ENCODE peak calls at places on chromosomes 11 and 22, in eight cellular contexts. One of them, this sample, is unnamed. For H3K27me3 and H3K9me3, the result is how much of the 10 kb centered on the place peaks cover.

GRCh38 chr22:29427176-29427760 is 11.1 kb upstream of the RFPL1 start:
- DNase-seq in CD8-positive, alpha-beta T cell: no peak
- DNase-seq in CD4-positive, alpha-beta T cell: no peak
- DNase-seq in H9: no peak
- DNase-seq in IMR-90: no peak
- DNase-seq in mammary epithelial cell: no peak
- DNase-seq in colonic mucosa: no peak
- DNase-seq in AG04450: no peak
- DNase-seq in this sample: peak

GRCh38 chr11:3808846-3809623 is 675 bp downstream of the PGAP2 start:
- DNase-seq in mammary epithelial cell: peak
- DNase-seq in IMR-90: peak
- DNase-seq in CD8-positive, alpha-beta T cell: peak
- DNase-seq in AG04450: no peak
- DNase-seq in colonic mucosa: peak
- DNase-seq in H9: peak
- DNase-seq in CD4-positive, alpha-beta T cell: peak
- DNase-seq in this sample: peak

GRCh38 chr22:29369460-29369859 is 18.9 kb downstream of the AP1B1 start:
- DNase-seq in CD4-positive, alpha-beta T cell: no peak
- DNase-seq in H9: peak
- DNase-seq in AG04450: no peak
- DNase-seq in CD8-positive, alpha-beta T cell: no peak
- DNase-seq in IMR-90: peak
- DNase-seq in mammary epithelial cell: no peak
- DNase-seq in colonic mucosa: no peak
- DNase-seq in this sample: peak

GRCh38 chr22:45684169-45684568 is 12.5 kb downstream of the ATXN10 start:
- DNase-seq in CD4-positive, alpha-beta T cell: no peak
- DNase-seq in colonic mucosa: no peak
- DNase-seq in CD8-positive, alpha-beta T cell: no peak
- DNase-seq in mammary epithelial cell: no peak
- DNase-seq in IMR-90: peak
- DNase-seq in AG04450: no peak
- DNase-seq in H9: no peak
- DNase-seq in this sample: no peak

GRCh38 chr11:73396251-73396930 is 20.2 kb downstream of the RELT start:
- DNase-seq in H9: no peak
- DNase-seq in AG04450: no peak
- DNase-seq in IMR-90: no peak
- DNase-seq in colonic mucosa: no peak
- DNase-seq in mammary epithelial cell: no peak
- DNase-seq in CD8-positive, alpha-beta T cell: no peak
- DNase-seq in CD4-positive, alpha-beta T cell: no peak
- DNase-seq in this sample: no peak

GRCh38 chr11:75334402-75334891 is 17.0 kb downstream of the ARRB1 start:
- DNase-seq in H9: no peak
- DNase-seq in AG04450: no peak
- DNase-seq in CD8-positive, alpha-beta T cell: no peak
- DNase-seq in mammary epithelial cell: no peak
- DNase-seq in CD4-positive, alpha-beta T cell: no peak
- DNase-seq in IMR-90: no peak
- DNase-seq in colonic mucosa: no peak
- DNase-seq in this sample: no peak

GRCh38 chr11:69000391-69000790 is 12.7 kb downstream of the MRGPRF start:
- DNase-seq in CD4-positive, alpha-beta T cell: no peak
- DNase-seq in H9: peak
- DNase-seq in IMR-90: no peak
- DNase-seq in colonic mucosa: no peak
- DNase-seq in mammary epithelial cell: no peak
- DNase-seq in CD8-positive, alpha-beta T cell: no peak
- DNase-seq in AG04450: no peak
- DNase-seq in this sample: peak

GRCh38 chr11:1010006-1010405 is 26.5 kb downstream of the MUC6 start:
- DNase-seq in mammary epithelial cell: no peak
- DNase-seq in IMR-90: no peak
- DNase-seq in H9: no peak
- DNase-seq in colonic mucosa: no peak
- DNase-seq in CD8-positive, alpha-beta T cell: no peak
- DNase-seq in AG04450: no peak
- DNase-seq in CD4-positive, alpha-beta T cell: no peak
- DNase-seq in this sample: no peak

GRCh38 chr22:37746366-37747089 is 49.7 kb downstream of the TRIOBP start:
- DNase-seq in CD4-positive, alpha-beta T cell: peak
- DNase-seq in IMR-90: no peak
- DNase-seq in H9: no peak
- DNase-seq in mammary epithelial cell: peak
- DNase-seq in AG04450: no peak
- DNase-seq in CD8-positive, alpha-beta T cell: peak
- DNase-seq in colonic mucosa: peak
- DNase-seq in this sample: peak

GRCh38 chr11:117480221-117480620 is 152.6 kb downstream of the CEP164 start:
- DNase-seq in colonic mucosa: no peak
- DNase-seq in mammary epithelial cell: no peak
- DNase-seq in H9: no peak
- DNase-seq in CD4-positive, alpha-beta T cell: no peak
- DNase-seq in CD8-positive, alpha-beta T cell: no peak
- DNase-seq in AG04450: no peak
- DNase-seq in IMR-90: no peak
- DNase-seq in this sample: no peak
- H3K27me3 ChIP-seq in colonic mucosa: under half
- H3K27me3 ChIP-seq in mammary epithelial cell: under half
- H3K27me3 ChIP-seq in H9: under half
- H3K27me3 ChIP-seq in CD4-positive, alpha-beta T cell: under half
- H3K27me3 ChIP-seq in CD8-positive, alpha-beta T cell: under half
- H3K27me3 ChIP-seq in AG04450: under half
- H3K27me3 ChIP-seq in IMR-90: under half
- H3K27me3 ChIP-seq in this sample: under half

GRCh38 chr22:36079041-36079440 is 50.4 kb upstream of the RBFOX2 start:
- DNase-seq in CD8-positive, alpha-beta T cell: no peak
- DNase-seq in mammary epithelial cell: no peak
- DNase-seq in IMR-90: no peak
- DNase-seq in AG04450: no peak
- DNase-seq in CD4-positive, alpha-beta T cell: no peak
- DNase-seq in colonic mucosa: no peak
- DNase-seq in H9: no peak
- DNase-seq in this sample: no peak

GRCh38 chr22:36084717-36085116 is 56.1 kb upstream of the RBFOX2 start:
- DNase-seq in CD4-positive, alpha-beta T cell: no peak
- DNase-seq in H9: no peak
- DNase-seq in CD8-positive, alpha-beta T cell: no peak
- DNase-seq in IMR-90: no peak
- DNase-seq in AG04450: no peak
- DNase-seq in mammary epithelial cell: no peak
- DNase-seq in colonic mucosa: no peak
- DNase-seq in this sample: no peak

GRCh38 chr22:36083056-36083455 is 54.4 kb upstream of the RBFOX2 start:
- DNase-seq in H9: no peak
- DNase-seq in mammary epithelial cell: no peak
- DNase-seq in AG04450: no peak
- DNase-seq in IMR-90: no peak
- DNase-seq in colonic mucosa: no peak
- DNase-seq in CD8-positive, alpha-beta T cell: no peak
- DNase-seq in CD4-positive, alpha-beta T cell: no peak
- DNase-seq in this sample: no peak

GRCh38 chr22:36077261-36077660 is 48.6 kb upstream of the RBFOX2 start:
- DNase-seq in colonic mucosa: no peak
- DNase-seq in CD8-positive, alpha-beta T cell: no peak
- DNase-seq in mammary epithelial cell: peak
- DNase-seq in CD4-positive, alpha-beta T cell: no peak
- DNase-seq in H9: no peak
- DNase-seq in IMR-90: peak
- DNase-seq in AG04450: no peak
- DNase-seq in this sample: peak

DNA sequence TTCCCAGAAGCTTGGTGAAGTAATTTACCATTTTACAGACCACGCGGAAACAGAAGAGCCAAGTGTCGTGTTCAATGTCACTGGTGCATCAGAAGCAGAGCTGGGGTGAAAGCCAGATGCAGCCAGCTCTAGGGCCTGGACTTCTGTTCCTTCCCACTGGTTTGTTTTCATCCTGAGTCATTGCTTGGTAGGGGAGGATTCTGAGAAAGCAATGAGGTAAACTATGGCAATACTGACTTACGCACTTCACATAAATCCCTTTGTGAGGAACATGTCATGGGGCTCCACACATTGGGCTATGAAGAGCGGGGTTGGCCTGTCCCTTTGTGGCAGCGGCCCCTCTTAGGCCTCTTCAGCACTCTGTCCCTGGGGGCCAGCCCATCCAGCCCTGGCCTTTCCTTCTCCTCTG is 52.4 kb upstream of the RBFOX2 start:
- DNase-seq in CD8-positive, alpha-beta T cell: no peak
- DNase-seq in AG04450: peak
- DNase-seq in IMR-90: peak
- DNase-seq in H9: no peak
- DNase-seq in CD4-positive, alpha-beta T cell: no peak
- DNase-seq in colonic mucosa: no peak
- DNase-seq in mammary epithelial cell: peak
- DNase-seq in this sample: peak
- H3K27ac ChIP-seq in CD8-positive, alpha-beta T cell: no peak
- H3K27ac ChIP-seq in AG04450: peak
- H3K27ac ChIP-seq in IMR-90: peak
- H3K27ac ChIP-seq in H9: no peak
- H3K27ac ChIP-seq in CD4-positive, alpha-beta T cell: no peak
- H3K27ac ChIP-seq in colonic mucosa: peak
- H3K27ac ChIP-seq in mammary epithelial cell: no peak
- H3K27ac ChIP-seq in this sample: peak

GRCh38 chr11:132496341-132496740 is 1036.0 kb downstream of the OPCML start:
- DNase-seq in mammary epithelial cell: peak
- DNase-seq in H9: no peak
- DNase-seq in AG04450: no peak
- DNase-seq in CD4-positive, alpha-beta T cell: no peak
- DNase-seq in IMR-90: no peak
- DNase-seq in CD8-positive, alpha-beta T cell: no peak
- DNase-seq in colonic mucosa: no peak
- DNase-seq in this sample: peak
- H3K9me3 ChIP-seq in mammary epithelial cell: under half
- H3K9me3 ChIP-seq in H9: under half
- H3K9me3 ChIP-seq in AG04450: under half
- H3K9me3 ChIP-seq in CD4-positive, alpha-beta T cell: under half
- H3K9me3 ChIP-seq in IMR-90: under half
- H3K9me3 ChIP-seq in CD8-positive, alpha-beta T cell: under half
- H3K9me3 ChIP-seq in colonic mucosa: under half
- H3K9me3 ChIP-seq in this sample: under half

DNA sequence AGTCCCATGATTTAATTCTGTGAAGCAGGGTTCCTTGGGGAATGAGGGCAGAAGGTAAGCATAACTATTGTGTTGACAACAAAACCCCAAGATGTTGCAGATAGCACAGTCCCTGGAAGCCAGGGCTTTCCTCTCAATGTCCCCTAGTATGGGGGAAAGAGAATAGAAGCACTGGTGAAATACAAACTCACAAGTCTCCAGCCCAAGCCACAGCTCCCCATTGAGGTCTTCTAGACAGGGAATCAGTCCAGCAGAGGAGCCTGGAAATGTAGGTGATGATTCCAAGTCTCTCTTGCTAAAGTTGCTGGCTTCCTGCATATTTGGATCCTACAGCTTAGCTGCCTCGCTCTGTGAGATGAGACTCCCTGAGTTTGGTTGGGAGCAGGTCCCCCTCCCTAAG is 31.7 kb upstream of the DRD2 start:
- DNase-seq in colonic mucosa: no peak
- DNase-seq in mammary epithelial cell: peak
- DNase-seq in CD4-positive, alpha-beta T cell: no peak
- DNase-seq in IMR-90: no peak
- DNase-seq in H9: no peak
- DNase-seq in AG04450: no peak
- DNase-seq in CD8-positive, alpha-beta T cell: no peak
- DNase-seq in this sample: peak
- H3K27me3 ChIP-seq in colonic mucosa: under half
- H3K27me3 ChIP-seq in mammary epithelial cell: under half
- H3K27me3 ChIP-seq in CD4-positive, alpha-beta T cell: under half
- H3K27me3 ChIP-seq in IMR-90: under half
- H3K27me3 ChIP-seq in H9: under half
- H3K27me3 ChIP-seq in AG04450: under half
- H3K27me3 ChIP-seq in CD8-positive, alpha-beta T cell: under half
- H3K27me3 ChIP-seq in this sample: under half

GRCh38 chr22:50296658-50297490 is 10.6 kb downstream of the PLXNB2 start:
- DNase-seq in colonic mucosa: no peak
- DNase-seq in IMR-90: no peak
- DNase-seq in mammary epithelial cell: no peak
- DNase-seq in CD8-positive, alpha-beta T cell: no peak
- DNase-seq in CD4-positive, alpha-beta T cell: no peak
- DNase-seq in H9: no peak
- DNase-seq in AG04450: no peak
- DNase-seq in this sample: no peak

GRCh38 chr22:50299724-50300619 is 7.5 kb downstream of the PLXNB2 start:
- DNase-seq in CD8-positive, alpha-beta T cell: no peak
- DNase-seq in IMR-90: no peak
- DNase-seq in AG04450: no peak
- DNase-seq in colonic mucosa: peak
- DNase-seq in CD4-positive, alpha-beta T cell: no peak
- DNase-seq in H9: peak
- DNase-seq in mammary epithelial cell: no peak
- DNase-seq in this sample: peak

GRCh38 chr22:50298266-50298637 is 9.2 kb downstream of the PLXNB2 start:
- DNase-seq in mammary epithelial cell: no peak
- DNase-seq in colonic mucosa: no peak
- DNase-seq in CD4-positive, alpha-beta T cell: no peak
- DNase-seq in AG04450: no peak
- DNase-seq in CD8-positive, alpha-beta T cell: no peak
- DNase-seq in H9: no peak
- DNase-seq in IMR-90: no peak
- DNase-seq in this sample: no peak

GRCh38 chr22:50298937-50299656 is 8.3 kb downstream of the PLXNB2 start:
- DNase-seq in AG04450: no peak
- DNase-seq in colonic mucosa: no peak
- DNase-seq in IMR-90: peak
- DNase-seq in mammary epithelial cell: no peak
- DNase-seq in H9: no peak
- DNase-seq in CD4-positive, alpha-beta T cell: no peak
- DNase-seq in CD8-positive, alpha-beta T cell: no peak
- DNase-seq in this sample: peak

GRCh38 chr22:50297510-50298265 is 9.8 kb downstream of the PLXNB2 start:
- DNase-seq in CD4-positive, alpha-beta T cell: no peak
- DNase-seq in colonic mucosa: no peak
- DNase-seq in IMR-90: no peak
- DNase-seq in H9: no peak
- DNase-seq in mammary epithelial cell: no peak
- DNase-seq in AG04450: no peak
- DNase-seq in CD8-positive, alpha-beta T cell: no peak
- DNase-seq in this sample: no peak
- H3K27ac ChIP-seq in CD4-positive, alpha-beta T cell: no peak
- H3K27ac ChIP-seq in colonic mucosa: no peak
- H3K27ac ChIP-seq in IMR-90: no peak
- H3K27ac ChIP-seq in H9: no peak
- H3K27ac ChIP-seq in mammary epithelial cell: no peak
- H3K27ac ChIP-seq in AG04450: no peak
- H3K27ac ChIP-seq in CD8-positive, alpha-beta T cell: no peak
- H3K27ac ChIP-seq in this sample: no peak

GRCh38 chr22:47445716-47446290 is 683.4 kb downstream of the TBC1D22A start:
- DNase-seq in CD8-positive, alpha-beta T cell: no peak
- DNase-seq in CD4-positive, alpha-beta T cell: no peak
- DNase-seq in AG04450: no peak
- DNase-seq in IMR-90: no peak
- DNase-seq in H9: no peak
- DNase-seq in colonic mucosa: no peak
- DNase-seq in mammary epithelial cell: no peak
- DNase-seq in this sample: no peak
- H3K9me3 ChIP-seq in CD8-positive, alpha-beta T cell: under half
- H3K9me3 ChIP-seq in CD4-positive, alpha-beta T cell: under half
- H3K9me3 ChIP-seq in AG04450: half or more
- H3K9me3 ChIP-seq in IMR-90: half or more
- H3K9me3 ChIP-seq in H9: half or more
- H3K9me3 ChIP-seq in colonic mucosa: under half
- H3K9me3 ChIP-seq in mammary epithelial cell: under half
- H3K9me3 ChIP-seq in this sample: under half

This sample was measured in GM23248.